ENCODE peak calls at places on chromosome 1, in seven cellular contexts. Y, W, D, P, Z, V and G are unnamed samples.
A peak's percentile ranks its signal among the peaks of the same experiment; 100 is the strongest.

GRCh38 chr1:941588-942383 is 17.3 kb downstream of the NOC2L start:
- DNase-seq in Z (peak; percentile 75), W (peak; percentile 73), Y (peak; percentile 73), D (no peak), P (no peak), V (peak; percentile 79), G (no peak)

GRCh38 chr1:84758968-84759491 is 68.8 kb upstream of the SSX2IP start:
- DNase-seq in W (no peak), D (no peak), V (no peak), Z (peak; percentile 26), Y (no peak), P (no peak), G (no peak)

GRCh38 chr1:90707363-90707710 is 9.8 kb downstream of the BARHL2 start:
- DNase-seq in Z (no peak), Y (peak; percentile 46), V (no peak), D (no peak), P (no peak), W (peak; percentile 52), G (no peak)

GRCh38 chr1:29651684-29652665 is 415.7 kb downstream of the PTPRU start:
- DNase-seq in W (no peak), Y (peak; percentile 10), Z (no peak), P (no peak), V (no peak), D (no peak), G (no peak)

GRCh38 chr1:202124107-202124506 is 1.4 kb downstream of the GPR37L1 start:
- DNase-seq in D (no peak), W (no peak), Z (no peak), Y (no peak), P (no peak), V (no peak), G (no peak)

GRCh38 chr1:96096138-96097011 is 625.2 kb upstream of the PTBP2 start:
- DNase-seq in Y (no peak), P (no peak), D (no peak), V (no peak), Z (no peak), W (no peak), G (no peak)

GRCh38 chr1:39261712-39262221 is 57.3 kb downstream of the MACF1 start:
- DNase-seq in Y (no peak), V (no peak), D (no peak), W (no peak), P (no peak), Z (peak; percentile 45), G (no peak)

GRCh38 chr1:161131721-161132409 is 602 bp downstream of the DEDD start:
- DNase-seq in V (no peak), P (no peak), D (no peak), Z (peak; percentile 39), Y (no peak), W (no peak), G (no peak)

GRCh38 chr1:3069491-3070303 is 694 bp downstream of the PRDM16 start:
- DNase-seq in P (no peak), Z (peak; percentile 75), D (no peak), Y (no peak), V (peak; percentile 17), W (peak; percentile 22), G (no peak)

GRCh38 chr1:82565546-82565945 is 764.8 kb downstream of the ADGRL2 start:
- DNase-seq in W (no peak), V (no peak), D (peak; percentile 76), P (no peak), Y (no peak), Z (peak; percentile 57), G (peak; percentile 49)

GRCh38 chr1:93779540-93780121 is 98.0 kb upstream of the BCAR3 start:
- DNase-seq in D (peak; percentile 100), Y (no peak), V (no peak), W (no peak), Z (peak; percentile 57), P (no peak), G (peak; percentile 92)

GRCh38 chr1:162538815-162539431 is 22.6 kb upstream of the UAP1 start:
- DNase-seq in W (no peak), P (no peak), Y (no peak), V (no peak), D (peak; percentile 98), Z (peak; percentile 83), G (peak; percentile 66)

GRCh38 chr1:180863158-180863775 is 49.4 kb upstream of the KIAA1614 start:
- DNase-seq in P (no peak), Z (peak; percentile 73), V (no peak), Y (no peak), D (no peak), W (peak; percentile 11), G (no peak)

GRCh38 chr1:117632269-117633067 is 26.6 kb downstream of the TENT5C start:
- DNase-seq in P (no peak), Z (no peak), D (no peak), W (peak; percentile 61), V (no peak), Y (peak; percentile 82), G (no peak)

GRCh38 chr1:101022294-101022693 is 3.3 kb downstream of the DPH5 start:
- DNase-seq in W (no peak), D (no peak), P (no peak), Z (peak; percentile 77), V (no peak), Y (no peak), G (peak; percentile 8)

GRCh38 chr1:160567858-160568682 is 11.2 kb downstream of the CD84 start:
- DNase-seq in P (peak; percentile 57), W (peak; percentile 22), V (no peak), Z (no peak), D (no peak), Y (no peak), G (no peak)

GRCh38 chr1:68770817-68771216 is 273.9 kb upstream of the DEPDC1 start:
- DNase-seq in Y (no peak), D (no peak), Z (no peak), W (no peak), V (no peak), P (no peak), G (no peak)

GRCh38 chr1:94327001-94327685 is 89.8 kb upstream of the ARHGAP29 start:
- DNase-seq in V (peak; percentile 65), W (no peak), Y (peak; percentile 29), D (no peak), P (no peak), Z (no peak), G (no peak)

GRCh38 chr1:234149217-234149616 is 224.0 kb upstream of the COA6 start:
- DNase-seq in W (no peak), D (peak; percentile 30), V (no peak), Y (no peak), Z (no peak), P (no peak), G (no peak)

GRCh38 chr1:221234821-221235220 is 355.6 kb downstream of the HLX start:
- DNase-seq in P (no peak), W (no peak), D (peak; percentile 15), V (no peak), Y (no peak), Z (peak; percentile 56), G (no peak)

GRCh38 chr1:12565966-12566352 is 52.1 kb downstream of the DHRS3 start:
- DNase-seq in W (no peak), Z (no peak), D (no peak), P (no peak), Y (no peak), V (no peak), G (no peak)

GRCh38 chr1:156591432-156592157 is at the start of gene NAXE:
- DNase-seq in V (peak; percentile 75), W (peak; percentile 82), Z (peak; percentile 39), Y (peak; percentile 80), D (no peak), P (peak; percentile 56), G (no peak)

GRCh38 chr1:156590326-156591180 is 1.0 kb upstream of the NAXE start:
- DNase-seq in Y (no peak), P (no peak), Z (no peak), V (no peak), D (no peak), W (no peak), G (no peak)

GRCh38 chr1:156592158-156592909 is 758 bp downstream of the NAXE start:
- DNase-seq in Z (no peak), Y (no peak), P (no peak), W (no peak), V (no peak), D (no peak), G (no peak)

GRCh38 chr1:156589546-156589945 is 2.0 kb upstream of the NAXE start:
- DNase-seq in Z (no peak), D (no peak), V (no peak), P (no peak), Y (no peak), W (no peak), G (no peak)

GRCh38 chr1:156591181-156591431 is 470 bp upstream of the NAXE start:
- DNase-seq in Y (no peak), W (no peak), D (no peak), Z (no peak), V (no peak), P (no peak), G (no peak)
- H3K27ac ChIP-seq in Y (peak overlapping the region; percentile 84), W (peak overlapping the region; percentile 87), D (peak overlapping the region; percentile 59), Z (no peak overlapping the region), V (peak overlapping the region; percentile 92), P (peak overlapping the region; percentile 33), G (peak overlapping the region; percentile 58)

GRCh38 chr1:115090547-115090946 is 1.2 kb upstream of the TSPAN2 start:
- DNase-seq in Z (peak; percentile 43), W (no peak), Y (no peak), P (no peak), V (no peak), D (no peak), G (no peak)
- H3K27ac ChIP-seq in Z (no peak overlapping the region), W (peak overlapping the region; percentile 79), Y (peak overlapping the region; percentile 80), P (no peak overlapping the region), V (peak overlapping the region; percentile 41), D (no peak overlapping the region), G (no peak overlapping the region)

GRCh38 chr1:230895452-230895851 is 27.1 kb upstream of the C1orf198 start:
- DNase-seq in V (no peak), W (no peak), D (no peak), Z (no peak), Y (no peak), P (no peak), G (no peak)

GRCh38 chr1:230891413-230891812 is 23.1 kb upstream of the C1orf198 start:
- DNase-seq in V (no peak), Z (no peak), Y (no peak), P (no peak), D (peak; percentile 20), W (no peak), G (no peak)

GRCh38 chr1:230894032-230894431 is 25.7 kb upstream of the C1orf198 start:
- DNase-seq in V (no peak), D (no peak), P (no peak), Z (no peak), Y (no peak), W (no peak), G (no peak)

GRCh38 chr1:230894664-230895063 is 26.3 kb upstream of the C1orf198 start:
- DNase-seq in V (no peak), Z (no peak), D (no peak), W (no peak), P (no peak), Y (no peak), G (no peak)

GRCh38 chr1:230891984-230892383 is 23.7 kb upstream of the C1orf198 start:
- DNase-seq in D (no peak), W (no peak), P (no peak), Y (no peak), Z (no peak), V (no peak), G (no peak)
- H3K27ac ChIP-seq in D (peak overlapping the region; percentile 6), W (no peak overlapping the region), P (no peak overlapping the region), Y (no peak overlapping the region), Z (no peak overlapping the region), V (no peak overlapping the region), G (no peak overlapping the region)

DNA sequence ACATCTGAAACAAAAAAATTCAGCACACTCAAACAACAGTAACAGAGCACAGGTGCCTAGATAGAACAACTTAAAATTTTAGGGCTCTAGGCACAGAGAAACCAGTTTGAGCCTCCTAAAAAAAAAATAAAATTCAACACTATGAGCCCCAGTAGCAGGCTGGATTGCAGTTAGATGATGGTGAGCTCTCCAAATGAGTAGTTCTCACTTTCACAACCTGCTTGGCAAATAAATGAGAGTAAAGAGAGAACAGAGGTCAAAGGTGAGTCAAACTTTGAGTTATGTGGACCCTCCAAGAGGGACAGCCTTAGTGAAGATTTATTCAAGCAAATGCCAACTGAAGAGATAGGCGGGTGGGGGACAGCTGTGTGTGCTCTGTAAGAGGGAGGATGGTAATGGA is 3.6 kb downstream of the BEND5 start:
- DNase-seq in V (no peak), W (no peak), P (no peak), D (no peak), Z (no peak), Y (no peak), G (no peak)
- H3K27ac ChIP-seq in V (no peak overlapping the region), W (no peak overlapping the region), P (no peak overlapping the region), D (no peak overlapping the region), Z (no peak overlapping the region), Y (no peak overlapping the region), G (no peak overlapping the region)